ENCODE peak calls at places on chromosomes 7 and 10, in five cellular contexts. F is skeletal muscle cell; U is heart left ventricle; J is cardiac muscle cell; T is CD8-positive, alpha-beta T cell. W is an unnamed sample.

GRCh38 chr10:70155255-70155838 is 8.8 kb upstream of the TYSND1 start:
- DNase-seq in T (no peak), F (no peak), J (no peak), U (no peak), W (no peak)

GRCh38 chr10:974038-974784 is 14.0 kb upstream of the GTPBP4 start:
- DNase-seq in F (no peak), J (no peak), T (no peak), U (no peak), W (no peak)

GRCh38 chr10:71398991-71399375 is 2.3 kb downstream of the CDH23 start:
- DNase-seq in T (peak; percentile 11), F (no peak), U (no peak), J (no peak), W (no peak)

GRCh38 chr10:1674501-1674900 is 62.8 kb downstream of the ADARB2 start:
- DNase-seq in T (no peak), F (no peak), J (no peak), U (no peak), W (no peak)

GRCh38 chr10:113753020-113753692 is 1.7 kb downstream of the PLEKHS1 start:
- DNase-seq in J (no peak), F (no peak), T (no peak), U (no peak), W (no peak)

GRCh38 chr10:79142064-79142491 is 73.3 kb downstream of the ZMIZ1 start:
- DNase-seq in U (no peak), J (peak; percentile 69), F (peak; percentile 68), T (no peak), W (no peak)

GRCh38 chr7:70894799-70895198 is 237.1 kb upstream of the GALNT17 start:
- DNase-seq in F (no peak), T (no peak), J (no peak), U (no peak), W (no peak)

GRCh38 chr10:69663548-69663947 is 33.5 kb downstream of the FAM241B start:
- DNase-seq in F (no peak), U (no peak), T (no peak), J (peak; percentile 73), W (no peak)

GRCh38 chr10:80471715-80472233 is 17.7 kb downstream of the TSPAN14 start:
- DNase-seq in F (no peak), J (no peak), T (no peak), U (no peak), W (no peak)

GRCh38 chr10:26480909-26481703 is 43.0 kb downstream of the APBB1IP start:
- DNase-seq in F (no peak), J (no peak), U (peak; percentile 13), T (no peak), W (no peak)

GRCh38 chr7:157485361-157485831 is 148.6 kb downstream of the DNAJB6 start:
- DNase-seq in J (no peak), F (no peak), U (no peak), T (peak; percentile 45), W (peak; percentile 70)

GRCh38 chr10:17144757-17145156 is 15.1 kb upstream of the CUBN start:
- DNase-seq in J (no peak), T (no peak), U (no peak), F (no peak), W (no peak)

GRCh38 chr10:124962421-124962820 is 20.5 kb downstream of the ZRANB1 start:
- DNase-seq in J (no peak), U (no peak), T (no peak), F (no peak), W (no peak)

GRCh38 chr7:73703985-73704639 is 15.4 kb downstream of the STX1A start:
- DNase-seq in T (no peak), F (no peak), U (no peak), J (peak; percentile 88), W (no peak)

GRCh38 chr10:60806951-60807350 is 28.7 kb downstream of the CDK1 start:
- DNase-seq in U (no peak), J (no peak), F (no peak), T (no peak), W (no peak)

DNA sequence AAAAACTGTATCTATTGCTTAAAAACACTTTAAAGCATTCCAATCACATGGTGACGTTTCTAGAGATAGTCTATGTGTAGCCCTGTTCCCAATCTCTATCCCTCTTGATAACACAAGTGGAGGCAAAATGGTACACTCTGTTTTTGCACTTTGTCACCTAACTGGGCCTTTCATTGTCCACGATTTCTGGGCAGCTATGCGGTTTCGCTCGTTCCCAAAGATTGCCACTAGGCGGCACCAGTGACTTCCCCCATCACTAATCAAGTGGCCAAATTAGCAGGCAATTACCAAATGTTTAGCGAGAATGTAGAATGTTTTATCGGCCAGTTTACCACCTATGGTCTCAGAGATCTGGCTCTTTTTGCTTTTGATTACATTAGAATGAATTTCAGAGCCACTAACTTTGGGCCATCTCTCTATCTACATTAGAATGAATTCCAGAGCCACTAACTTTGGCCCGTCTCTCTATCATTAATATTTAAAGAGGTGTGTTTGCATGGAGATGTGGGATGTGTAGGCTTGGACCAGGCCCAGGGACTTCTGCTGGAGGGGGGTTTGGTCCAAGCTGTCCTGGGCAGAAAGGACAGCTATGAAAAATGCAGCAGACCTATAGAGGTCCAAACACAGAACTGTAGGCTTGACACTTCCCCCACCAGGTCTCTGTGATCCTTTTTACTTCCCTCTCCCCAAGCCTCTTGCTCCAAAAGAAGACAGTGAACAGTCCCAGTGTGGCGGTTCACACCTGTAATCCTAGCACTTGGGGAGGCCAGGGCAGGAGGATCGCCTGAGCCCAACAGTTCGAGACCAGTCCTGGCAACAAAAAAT is 90.1 kb downstream of the EPC1 start:
- DNase-seq in U (peak; percentile 58), J (peak; percentile 61), F (no peak), T (peak; percentile 78), W (peak; percentile 42)
- H3K4me3 ChIP-seq in U (peak overlapping the region; percentile 20), J (no peak overlapping the region), F (no peak overlapping the region), T (no peak overlapping the region), W (no peak overlapping the region)

GRCh38 chr7:42720871-42721835 is 190.7 kb downstream of the C7orf25 start:
- DNase-seq in T (no peak), J (no peak), F (no peak), U (no peak), W (peak; percentile 41)

GRCh38 chr7:42722198-42722597 is 189.7 kb downstream of the C7orf25 start:
- DNase-seq in T (no peak), U (no peak), F (no peak), J (no peak), W (no peak)

GRCh38 chr7:42730621-42731020 is 181.2 kb downstream of the C7orf25 start:
- DNase-seq in J (no peak), F (no peak), U (no peak), T (no peak), W (no peak)

GRCh38 chr7:42722726-42723125 is 189.1 kb downstream of the C7orf25 start:
- DNase-seq in J (no peak), U (no peak), F (no peak), T (no peak), W (no peak)

DNA sequence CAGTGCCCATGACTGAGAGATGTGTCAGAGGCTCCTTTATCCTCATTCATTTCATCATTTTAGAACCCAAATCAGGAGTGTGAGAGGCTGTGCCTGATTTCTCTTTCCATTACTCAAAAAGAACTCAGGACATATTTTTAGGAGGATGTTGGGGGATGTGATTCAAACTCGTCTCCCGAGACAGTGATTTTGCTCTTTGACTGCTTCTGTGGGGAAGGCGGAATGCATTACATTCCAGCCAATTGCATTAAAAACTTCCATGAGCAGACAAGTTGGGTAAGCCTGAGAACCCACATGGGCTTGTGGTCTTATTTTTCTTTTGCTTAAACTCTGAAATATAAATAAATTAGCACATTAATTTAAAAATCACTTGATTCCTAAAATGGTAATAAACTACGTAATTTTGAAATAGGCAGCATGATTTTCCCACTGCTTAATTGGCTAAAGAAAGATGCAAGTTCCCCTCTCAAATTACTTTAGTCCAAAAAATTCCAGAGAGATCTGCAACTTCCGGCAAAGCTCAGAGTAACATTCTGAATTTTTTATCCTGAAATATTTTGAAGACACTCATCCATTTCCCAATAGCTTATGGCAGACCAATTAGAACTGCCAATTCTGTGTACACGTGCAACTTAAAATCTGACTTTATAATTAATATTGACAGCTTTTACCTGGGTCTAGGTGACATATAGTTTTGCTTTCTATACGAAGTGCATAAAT is 185.6 kb downstream of the C7orf25 start:
- DNase-seq in U (no peak), J (no peak), T (no peak), F (peak; percentile 65), W (no peak)
- H3K4me3 ChIP-seq in U (no peak overlapping the region), J (no peak overlapping the region), T (no peak overlapping the region), F (no peak overlapping the region), W (no peak overlapping the region)

GRCh38 chr7:112070674-112071256 is 135.4 kb downstream of the DOCK4 start:
- DNase-seq in F (no peak), J (no peak), T (no peak), U (no peak), W (no peak)

GRCh38 chr7:112074464-112074863 is 131.7 kb downstream of the DOCK4 start:
- DNase-seq in J (no peak), U (no peak), F (no peak), T (no peak), W (no peak)

GRCh38 chr7:112073530-112073929 is 132.7 kb downstream of the DOCK4 start:
- DNase-seq in T (no peak), F (no peak), J (no peak), U (no peak), W (no peak)

GRCh38 chr7:112071856-112072255 is 134.3 kb downstream of the DOCK4 start:
- DNase-seq in U (no peak), T (no peak), F (no peak), J (no peak), W (no peak)

DNA sequence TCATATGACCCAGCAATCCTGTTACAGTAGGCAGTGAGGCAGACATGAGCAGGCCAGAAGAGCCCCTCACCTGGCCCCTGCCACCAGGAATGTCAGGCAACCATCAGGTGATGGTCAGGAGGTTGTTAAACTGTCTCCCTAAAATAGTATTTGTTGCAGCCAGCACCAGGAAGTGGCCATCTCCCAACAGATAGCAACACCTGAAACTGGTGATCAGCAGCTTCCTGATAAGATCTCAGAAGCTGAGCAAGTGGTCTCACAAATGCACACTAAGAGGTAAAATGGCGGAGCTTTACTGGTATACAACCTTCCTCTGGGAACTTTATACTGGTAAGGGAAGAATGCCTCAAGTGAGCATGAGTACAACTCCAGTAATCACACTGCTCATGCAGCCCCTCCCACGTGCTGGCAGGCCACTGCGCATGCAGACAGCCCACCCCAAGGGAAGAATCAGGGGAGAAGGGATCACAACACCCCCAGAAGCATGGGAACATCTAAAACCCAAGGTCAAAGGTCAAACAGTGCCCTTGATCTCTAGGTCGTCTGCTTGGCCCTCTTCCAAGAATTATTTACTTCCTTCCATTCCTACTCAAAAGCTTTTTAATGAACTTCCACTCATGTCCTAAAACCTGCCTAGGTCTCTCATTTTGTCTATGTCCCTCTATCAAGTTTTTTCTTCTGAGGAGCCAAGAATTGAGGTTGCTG is 133.5 kb downstream of the DOCK4 start:
- DNase-seq in U (no peak), F (no peak), J (no peak), T (no peak), W (no peak)
- H3K4me3 ChIP-seq in U (no peak overlapping the region), F (no peak overlapping the region), J (no peak overlapping the region), T (no peak overlapping the region), W (no peak overlapping the region)

GRCh38 chr7:149414745-149415390 is 46.0 kb downstream of the ZNF777 start:
- DNase-seq in T (no peak), F (peak; percentile 20), J (peak; percentile 55), U (peak; percentile 48), W (no peak)
- H3K4me3 ChIP-seq in T (no peak overlapping the region), F (peak overlapping the region; percentile 20), J (peak overlapping the region; percentile 21), U (peak overlapping the region; percentile 40), W (no peak overlapping the region)

GRCh38 chr7:2802504-2803341 is 41.4 kb downstream of the GNA12 start:
- DNase-seq in T (peak; percentile 34), F (no peak), U (peak; percentile 48), J (no peak), W (no peak)
- H3K4me3 ChIP-seq in T (no peak overlapping the region), F (no peak overlapping the region), U (peak overlapping the region; percentile 37), J (no peak overlapping the region), W (no peak overlapping the region)